ENCODE peak calls at places on chromosome 9, in six cellular contexts. Q is dermis blood vessel endothelial cell, W is germinal center, D is NCI-H446 treated with DMSO at 0.1 percent for 48 hours, F is hepatic stellate cell, U is A549. C is an unnamed sample.

GRCh38 chr9:22446589-22446949 is at the start of gene DMRTA1:
- DNase-seq in Q (peak), W (peak), D (peak), F (peak), U (peak), C (peak)

GRCh38 chr9:6896562-6896961 is 138.8 kb downstream of the KDM4C start:
- DNase-seq in Q (peak), W (no peak), D (no peak), F (no peak), U (no peak), C (peak)

GRCh38 chr9:107397076-107398049 is 92.2 kb downstream of the KLF4 start:
- DNase-seq in Q (no peak), W (no peak), D (no peak), F (no peak), U (no peak), C (no peak)

GRCh38 chr9:127525426-127526188 is 74.3 kb downstream of the LRSAM1 start:
- DNase-seq in Q (peak), W (peak), D (no peak), F (no peak), U (peak), C (peak)

GRCh38 chr9:84123648-84124406 is 143.2 kb downstream of the RMI1 start:
- DNase-seq in Q (no peak), W (no peak), D (no peak), F (no peak), U (no peak), C (no peak)

GRCh38 chr9:137435381-137435891 is 5.7 kb downstream of the ENTPD8 start:
- DNase-seq in Q (no peak), W (no peak), D (no peak), F (no peak), U (no peak), C (no peak)

GRCh38 chr9:138049779-138050471 is 172.3 kb downstream of the CACNA1B start:
- DNase-seq in Q (no peak), W (no peak), D (no peak), F (no peak), U (no peak), C (no peak)

GRCh38 chr9:10649076-10649475 is 36.3 kb upstream of the PTPRD start:
- DNase-seq in Q (no peak), W (no peak), D (no peak), F (no peak), U (no peak), C (no peak)

GRCh38 chr9:100213730-100214477 is 114.9 kb downstream of the INVS start:
- DNase-seq in Q (no peak), W (no peak), D (no peak), F (peak), U (peak), C (peak)